ENCODE peak calls at places on chromosomes 2 and 18, in five cellular contexts. E, X, C, S and J are unnamed samples.

GRCh38 chr2:148240838-148241237 is 219.9 kb downstream of the MBD5 start:
- DNase-seq in E (no peak), X (no peak), C (no peak), S (no peak), J (no peak)

GRCh38 chr2:65402780-65403528 is 29.4 kb downstream of the SPRED2 start:
- DNase-seq in E (peak), X (no peak), C (no peak), S (peak), J (no peak)

GRCh38 chr2:200479617-200480292 is 30.1 kb downstream of the KCTD18 start:
- DNase-seq in E (peak), X (no peak), C (no peak), S (peak), J (peak)

GRCh38 chr2:43391877-43392214 is 165.4 kb upstream of the ZFP36L2 start:
- DNase-seq in E (peak), X (no peak), C (no peak), S (peak), J (peak)

GRCh38 chr18:46448347-46448746 is 208.7 kb downstream of the LOXHD1 start:
- DNase-seq in E (no peak), X (no peak), C (no peak), S (no peak), J (no peak)

GRCh38 chr18:2654105-2654827 is 1.3 kb upstream of the SMCHD1 start:
- DNase-seq in E (peak), X (no peak), C (no peak), S (no peak), J (peak)

GRCh38 chr18:22974707-22975106 is 41.6 kb downstream of the RBBP8 start:
- DNase-seq in E (no peak), X (no peak), C (no peak), S (no peak), J (no peak)

GRCh38 chr2:164868563-164869419 is 27.2 kb upstream of the COBLL1 start:
- DNase-seq in E (no peak), X (no peak), C (no peak), S (no peak), J (no peak)

GRCh38 chr2:178863856-178864620 is 56.8 kb upstream of the TTN start:
- DNase-seq in E (peak), X (no peak), C (no peak), S (peak), J (peak)

GRCh38 chr18:46160050-46160798 is 56.0 kb downstream of the HAUS1 start:
- DNase-seq in E (no peak), X (no peak), C (no peak), S (no peak), J (peak)

GRCh38 chr2:172196768-172197322 is 94.1 kb upstream of the DLX2 start:
- DNase-seq in E (peak), X (no peak), C (no peak), S (peak), J (peak)

GRCh38 chr2:219484343-219485200 is 14.1 kb upstream of the GMPPA start:
- DNase-seq in E (no peak), X (no peak), C (no peak), S (no peak), J (no peak)

GRCh38 chr2:216724190-216724589 is 28.8 kb upstream of the IGFBP5 start:
- DNase-seq in E (no peak), X (no peak), C (no peak), S (no peak), J (no peak)

GRCh38 chr2:226660524-226660923 is 139.1 kb downstream of the IRS1 start:
- DNase-seq in E (peak), X (no peak), C (no peak), S (peak), J (peak)

DNA sequence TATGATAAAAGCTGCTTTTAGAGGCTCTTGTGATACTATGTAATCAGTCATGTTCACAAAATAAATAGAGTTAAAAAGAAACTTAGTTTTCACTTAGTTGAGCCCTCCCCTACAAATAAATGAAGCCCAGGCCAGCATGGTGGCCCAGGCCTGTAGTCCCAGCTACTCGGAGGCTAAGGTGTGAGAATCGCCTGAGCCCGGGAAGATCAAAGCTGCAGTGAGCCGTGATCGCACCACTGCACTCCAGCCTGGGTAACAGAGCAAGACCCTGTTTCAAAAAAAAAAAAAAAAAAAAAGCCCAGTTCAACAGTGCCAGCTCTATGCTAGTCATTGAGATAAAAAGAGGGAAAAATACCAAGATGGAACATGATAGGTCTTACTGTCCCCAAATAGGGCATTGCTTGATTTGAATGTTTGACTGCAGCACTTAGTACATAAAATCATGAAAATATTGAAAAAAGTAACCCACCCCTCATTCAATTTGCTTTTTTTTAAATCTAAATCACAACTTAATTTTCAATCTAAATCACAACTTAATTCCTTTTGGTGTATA is 1.5 kb downstream of the ASNSD1 start:
- DNase-seq in E (no peak), X (no peak), C (no peak), S (no peak), J (no peak)
- H3K4me3 ChIP-seq in E (peak), X (peak), C (peak), S (peak), J (peak)

GRCh38 chr2:100818606-100819364 is 1.2 kb upstream of the NPAS2 start:
- DNase-seq in E (peak), X (no peak), C (peak), S (peak), J (peak)
- H3K4me3 ChIP-seq in E (peak), X (peak), C (peak), S (peak), J (peak)

DNA sequence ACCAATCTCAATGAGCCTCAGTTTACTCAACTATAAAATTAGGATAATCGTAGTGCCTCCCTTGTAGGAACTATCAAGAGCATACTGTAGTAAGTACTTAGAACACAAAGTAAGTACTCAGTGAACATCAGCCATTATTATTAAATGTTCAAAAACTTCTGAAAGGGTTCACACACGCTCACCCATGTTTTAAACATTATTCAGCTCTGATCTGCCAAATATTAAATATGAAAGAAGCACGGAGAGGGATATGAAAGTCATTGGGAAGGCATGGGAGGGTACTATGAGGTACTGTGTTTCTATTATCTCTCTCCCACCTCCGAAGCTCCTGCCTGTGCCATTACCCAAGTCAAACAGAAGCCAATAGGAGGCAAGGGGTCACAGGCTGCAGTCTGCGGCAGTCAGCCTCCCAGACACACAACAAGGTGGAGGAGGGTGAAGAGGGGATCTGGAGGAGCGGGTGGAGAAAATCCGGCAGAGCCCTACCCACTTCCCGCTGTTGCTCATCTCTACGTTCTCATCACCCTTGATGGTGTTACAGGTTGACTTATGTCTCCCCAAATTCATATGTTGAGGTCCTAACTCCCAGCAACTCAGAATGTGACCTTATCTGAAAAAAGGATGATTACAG is 2.0 kb upstream of the TBC1D8 start:
- DNase-seq in E (no peak), X (no peak), C (no peak), S (no peak), J (no peak)
- H3K4me3 ChIP-seq in E (no peak), X (no peak), C (no peak), S (no peak), J (no peak)

DNA sequence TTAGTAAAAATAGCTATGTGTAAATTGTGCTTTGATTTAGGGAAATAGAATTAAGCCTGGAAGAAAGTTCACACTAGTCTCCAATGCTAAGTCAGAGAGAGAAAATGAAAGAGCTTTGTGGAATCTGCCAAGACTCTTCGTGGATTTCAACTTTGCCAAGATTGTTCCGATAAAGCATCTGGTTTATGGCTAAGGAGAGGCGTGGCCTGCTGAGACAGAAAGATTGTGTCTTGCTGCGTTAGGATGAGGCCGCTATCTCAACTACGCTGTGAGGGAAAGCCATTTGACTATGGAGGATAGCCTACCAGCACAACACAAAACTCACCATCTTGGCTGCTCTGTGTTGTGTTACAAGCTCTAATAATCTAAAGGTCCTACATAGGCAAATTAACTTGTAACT is 60.2 kb upstream of the SLC16A14 start:
- DNase-seq in E (peak), X (no peak), C (no peak), S (peak), J (peak)
- H3K4me3 ChIP-seq in E (no peak), X (no peak), C (no peak), S (peak), J (no peak)

DNA sequence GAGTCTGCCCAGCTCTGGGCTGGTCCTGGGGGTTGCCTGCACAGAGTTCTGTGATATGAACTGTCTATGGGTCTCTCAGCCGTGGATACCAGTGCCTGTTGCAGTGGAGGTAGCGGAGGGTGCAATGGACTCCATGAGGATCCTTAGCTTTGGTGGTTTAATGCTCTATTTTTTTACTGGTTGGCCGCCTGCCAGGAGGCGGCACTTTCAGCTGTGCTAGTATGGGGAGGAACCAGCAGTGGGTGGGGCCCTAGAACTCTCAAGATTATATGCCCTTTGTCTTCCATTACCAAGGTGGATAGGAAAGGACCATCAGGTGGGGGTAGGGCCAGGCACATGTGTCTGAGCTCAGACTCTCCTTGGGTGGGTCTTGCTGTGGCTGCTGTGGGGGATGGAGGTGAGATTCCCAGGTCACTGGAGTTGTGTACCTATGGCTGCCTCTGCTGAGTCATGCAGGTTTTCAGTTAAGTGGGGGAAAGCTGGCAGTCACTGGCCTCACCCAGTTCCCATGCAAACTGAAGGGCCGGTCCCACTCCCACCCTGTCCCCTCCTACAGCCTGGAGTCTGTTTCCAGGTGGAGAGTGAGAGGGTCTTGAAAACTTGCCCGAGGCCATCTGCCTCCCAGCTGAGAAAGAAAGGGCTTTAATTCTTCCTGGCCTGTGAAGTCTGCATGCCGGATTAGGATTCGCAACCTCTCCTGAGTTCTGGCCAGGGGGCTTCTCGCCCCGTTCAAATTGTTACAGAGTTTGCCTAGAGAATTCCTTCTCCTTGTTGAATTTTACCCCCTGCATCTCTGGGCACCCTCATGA is 14.5 kb downstream of the KCNS3 start:
- DNase-seq in E (no peak), X (no peak), C (no peak), S (no peak), J (no peak)
- H3K4me3 ChIP-seq in E (no peak), X (no peak), C (no peak), S (no peak), J (no peak)